ENCODE peak calls at places on chromosome 22, in nine cellular contexts. I is Caco-2, C is BE2C, Y is AG04450, P is cardiac fibroblast, B is Calu3, H is B cell, U is astrocyte of the cerebellum, W is RWPE1. Q is an unnamed sample.

GRCh38 chr22:17931400-17931825 is 92.9 kb downstream of the MICAL3 start:
- DNase-seq in H (no peak), P (no peak), I (no peak), U (no peak), Y (no peak), W (no peak), B (no peak), C (no peak), Q (no peak)

GRCh38 chr22:29121124-29121523 is 48.3 kb downstream of the KREMEN1 start:
- DNase-seq in U (no peak), P (peak), B (no peak), H (no peak), W (no peak), I (no peak), C (no peak), Y (no peak), Q (no peak)

GRCh38 chr22:27853404-27853803 is 51.8 kb upstream of the MN1 start:
- DNase-seq in W (no peak), P (peak), U (no peak), Y (no peak), B (no peak), C (peak), H (no peak), I (no peak), Q (no peak)

GRCh38 chr22:32728291-32728690 is 73.2 kb upstream of the TIMP3 start:
- DNase-seq in C (no peak), Y (no peak), W (no peak), U (no peak), B (no peak), H (no peak), I (no peak), P (no peak), Q (no peak)

GRCh38 chr22:46368422-46368821 is 32.9 kb downstream of the TRMU start:
- DNase-seq in H (no peak), C (no peak), W (no peak), B (no peak), Y (no peak), P (no peak), I (no peak), U (no peak), Q (no peak)

GRCh38 chr22:25853078-25853477 is 111.1 kb downstream of the MYO18B start:
- DNase-seq in H (no peak), I (no peak), W (no peak), P (no peak), U (no peak), Y (no peak), B (no peak), C (no peak), Q (no peak)

GRCh38 chr22:22014285-22014659 is 31.7 kb upstream of the TOP3B start:
- DNase-seq in W (no peak), Y (no peak), I (no peak), U (no peak), B (no peak), P (no peak), C (no peak), H (no peak), Q (no peak)

GRCh38 chr22:46572911-46573780 is 35.7 kb upstream of the CELSR1 start:
- DNase-seq in U (no peak), P (no peak), H (no peak), I (no peak), Y (no peak), B (no peak), W (no peak), C (no peak), Q (no peak)

GRCh38 chr22:43993072-43993760 is 30.9 kb upstream of the PARVB start:
- DNase-seq in U (peak), W (peak), B (peak), I (peak), C (peak), Y (peak), H (peak), P (peak), Q (peak)

GRCh38 chr22:17997456-17997855 is 26.9 kb downstream of the MICAL3 start:
- DNase-seq in H (no peak), W (no peak), U (no peak), C (no peak), I (no peak), P (no peak), Y (no peak), B (no peak), Q (no peak)

GRCh38 chr22:47111626-47112373 is 349.4 kb downstream of the TBC1D22A start:
- DNase-seq in B (no peak), W (no peak), C (no peak), Y (no peak), H (no peak), U (no peak), P (no peak), I (no peak), Q (no peak)

GRCh38 chr22:43060213-43060612 is 29.0 kb downstream of the TTLL1 start:
- DNase-seq in Y (no peak), I (peak), P (peak), W (no peak), H (no peak), B (peak), U (no peak), C (peak), Q (no peak)

DNA sequence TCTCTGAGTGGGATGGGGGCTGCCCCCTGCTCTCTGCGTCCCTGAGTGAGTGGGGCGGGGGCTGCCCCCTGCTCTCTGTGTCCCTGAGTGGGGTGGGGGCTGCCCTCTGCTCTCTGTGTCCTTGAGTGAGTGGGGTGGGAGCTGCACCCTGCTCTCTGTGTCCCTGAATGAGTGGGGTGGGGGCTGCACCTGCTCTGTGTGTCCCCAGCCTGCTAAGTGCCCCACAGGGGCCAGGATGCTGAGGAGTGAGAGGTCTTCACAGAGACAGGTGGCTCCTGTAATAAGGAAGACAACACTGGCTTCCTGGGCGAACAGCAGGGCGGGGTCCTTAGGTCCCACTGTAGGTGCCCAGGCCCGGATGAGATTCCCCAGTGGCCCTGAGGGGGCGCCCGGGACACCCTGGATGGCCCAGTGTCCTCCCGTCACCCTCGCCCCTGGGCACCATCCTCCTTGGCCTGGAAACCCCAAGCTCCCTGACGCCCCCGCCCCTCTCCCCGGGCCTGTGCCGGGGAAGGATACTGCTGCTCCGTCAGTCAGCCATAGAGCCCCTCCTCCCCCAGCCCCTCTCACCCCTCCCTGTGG is 3.8 kb upstream of the CCDC188 start:
- DNase-seq in B (no peak), W (no peak), I (peak), P (no peak), H (no peak), U (no peak), C (peak), Y (no peak), Q (no peak)
- TF ChIP-seq CTCF in B (no peak), W (no peak), I (no peak), P (no peak), H (no peak), U (peak), C (peak), Y (no peak), Q (no peak)

GRCh38 chr22:41501209-41501608 is 32.3 kb downstream of the ACO2 start:
- DNase-seq in Y (no peak), I (no peak), P (no peak), H (peak), C (peak), U (no peak), B (no peak), W (no peak), Q (no peak)
- TF ChIP-seq CTCF in Y (no peak), I (no peak), P (peak), H (peak), C (peak), U (peak), B (peak), W (no peak), Q (peak)

GRCh38 chr22:19477321-19478085 is 1.5 kb downstream of the UFD1 start:
- DNase-seq in B (no peak), I (no peak), W (no peak), Y (no peak), U (no peak), C (no peak), H (no peak), P (peak), Q (no peak)
- TF ChIP-seq CTCF in B (no peak), I (no peak), W (peak), Y (peak), U (peak), C (peak), H (peak), P (peak), Q (peak)

GRCh38 chr22:50525991-50526848 is 822 bp upstream of the SCO2 start:
- DNase-seq in P (peak), U (peak), B (peak), I (peak), C (peak), H (peak), W (no peak), Y (no peak), Q (no peak)

GRCh38 chr22:50526849-50527801 is 1.7 kb upstream of the SCO2 start:
- DNase-seq in U (no peak), W (no peak), C (peak), B (peak), P (peak), Y (no peak), I (peak), H (peak), Q (no peak)

GRCh38 chr22:50524664-50525103 is 714 bp downstream of the SCO2 start:
- DNase-seq in I (no peak), B (no peak), H (no peak), W (no peak), P (no peak), Y (no peak), C (no peak), U (no peak), Q (no peak)

GRCh38 chr22:50523806-50524663 is 1.4 kb downstream of the SCO2 start:
- DNase-seq in C (peak), I (peak), B (no peak), U (no peak), H (peak), Y (no peak), P (no peak), W (no peak), Q (no peak)

GRCh38 chr22:50525104-50525958 is at the start of gene SCO2:
- DNase-seq in P (peak), C (peak), H (peak), W (peak), U (peak), Y (peak), B (peak), I (peak), Q (peak)
- TF ChIP-seq CTCF in P (peak), C (peak), H (no peak), W (no peak), U (peak), Y (peak), B (peak), I (peak), Q (peak)

Q was measured in AG09319.